ENCODE peak calls at places on chromosomes 11 and 22, in seven cellular contexts. Z is endothelial cell of umbilical vein, M is colonic mucosa, D is IMR-90, G is GM12878, P is mammary epithelial cell, K is mesenchymal stem cell. Q is an unnamed sample.
A peak's percentile ranks its signal among the peaks of the same experiment; 100 is the strongest.

GRCh38 chr22:44393066-44393465 is 80.3 kb upstream of the SHISAL1 start:
- DNase-seq in P (no peak), Z (no peak), K (no peak), G (no peak), M (no peak), D (no peak), Q (no peak)

GRCh38 chr11:100964400-100964799 is 165.2 kb downstream of the PGR start:
- DNase-seq in K (no peak), D (peak; percentile 79), Z (no peak), M (no peak), G (no peak), P (no peak), Q (peak; percentile 7)

GRCh38 chr22:25131198-25131887 is 68.3 kb upstream of the CRYBB3 start:
- DNase-seq in Z (no peak), D (no peak), P (no peak), G (no peak), K (no peak), M (peak; percentile 50), Q (no peak)

GRCh38 chr11:92839450-92839849 is 130.0 kb upstream of the MTNR1B start:
- DNase-seq in Z (no peak), M (no peak), G (no peak), P (peak; percentile 40), K (no peak), D (no peak), Q (no peak)

GRCh38 chr11:46905806-46906205 is 12.5 kb downstream of the LRP4 start:
- DNase-seq in G (no peak), P (no peak), D (no peak), Z (no peak), K (no peak), M (no peak), Q (no peak)

GRCh38 chr11:65833297-65834030 is at the start of gene SNX32:
- DNase-seq in M (peak; percentile 97), K (peak; percentile 93), G (peak; percentile 73), Z (peak; percentile 92), D (peak; percentile 90), P (peak; percentile 84), Q (peak; percentile 98)

GRCh38 chr22:38230108-38230825 is 28.5 kb downstream of the MAFF start:
- DNase-seq in D (no peak), K (peak; percentile 58), Z (peak; percentile 85), M (peak; percentile 85), P (no peak), G (no peak), Q (peak; percentile 40)

GRCh38 chr22:39277135-39277607 is 32.4 kb upstream of the PDGFB start:
- DNase-seq in P (peak; percentile 45), G (no peak), D (peak; percentile 92), K (peak; percentile 96), M (no peak), Z (no peak), Q (peak; percentile 85)

GRCh38 chr22:41780714-41781507 is 19.6 kb upstream of the CCDC134 start:
- DNase-seq in G (peak; percentile 90), Z (peak; percentile 49), P (no peak), M (peak; percentile 62), D (peak; percentile 63), K (peak; percentile 61), Q (peak; percentile 4)

GRCh38 chr11:8906629-8907028 is 4.4 kb upstream of the AKIP1 start:
- DNase-seq in Z (peak; percentile 71), M (no peak), P (peak; percentile 92), D (peak; percentile 84), K (peak; percentile 21), G (no peak), Q (peak; percentile 74)

GRCh38 chr11:41394562-41395160 is 64.8 kb downstream of the LRRC4C start:
- DNase-seq in G (no peak), P (no peak), D (no peak), Z (no peak), K (no peak), M (no peak), Q (no peak)
- H3K4me1 ChIP-seq in G (no peaks in the 10 kb centered on the region), P (no peaks in the 10 kb centered on the region), D (no peaks in the 10 kb centered on the region), Z (no peaks in the 10 kb centered on the region), K (no peaks in the 10 kb centered on the region), M (no peaks in the 10 kb centered on the region), Q (peaks cover 3% of the 10 kb centered on the region)

DNA sequence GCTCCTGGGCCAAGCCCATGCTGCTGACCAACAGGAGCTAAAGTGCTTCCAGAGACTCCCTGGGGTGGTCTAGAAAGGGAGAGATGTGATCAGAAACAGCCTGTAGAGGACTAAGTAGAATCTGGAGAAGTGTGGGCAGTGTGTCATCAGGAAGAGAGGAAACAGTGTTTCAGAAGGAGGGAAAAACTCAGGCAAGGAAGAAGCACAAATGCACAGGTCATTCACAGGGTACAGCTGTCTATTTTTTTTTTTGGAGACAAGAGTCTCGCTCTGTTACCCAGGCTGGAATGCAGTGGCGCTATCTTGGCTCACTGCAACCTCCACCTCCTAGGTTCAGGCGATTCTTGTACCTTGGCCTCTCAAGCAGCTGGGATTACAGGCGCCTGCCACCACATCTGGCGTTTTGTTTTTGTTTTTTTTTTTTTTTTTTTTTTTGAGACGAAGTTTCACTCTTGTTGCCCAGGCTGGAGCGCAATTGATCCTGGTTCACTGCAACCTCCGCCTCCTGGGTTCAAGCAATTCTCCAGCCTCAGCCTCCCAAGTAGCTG is 74.4 kb downstream of the MICAL3 start:
- DNase-seq in M (no peak), D (no peak), K (no peak), P (no peak), Z (no peak), G (no peak), Q (no peak)
- H3K9ac ChIP-seq in M (no peak overlapping the region), D (no peak overlapping the region), K (no peak overlapping the region), P (no peak overlapping the region), Z (no peak overlapping the region), G (no peak overlapping the region), Q (no peak overlapping the region)

GRCh38 chr11:60845338-60845737 is 3.4 kb downstream of the CCDC86 start:
- DNase-seq in G (no peak), D (no peak), K (no peak), P (no peak), M (no peak), Z (no peak), Q (no peak)
- H3K4me1 ChIP-seq in G (peaks cover 4% of the 10 kb centered on the region), D (peaks cover 25% of the 10 kb centered on the region), K (peaks cover 35% of the 10 kb centered on the region), P (peaks cover 25% of the 10 kb centered on the region), M (peaks cover 12% of the 10 kb centered on the region), Z (peaks cover 37% of the 10 kb centered on the region), Q (peaks cover 42% of the 10 kb centered on the region)

GRCh38 chr11:66857927-66858185 is 992 bp downstream of the LRFN4 start:
- DNase-seq in D (no peak), M (no peak), G (no peak), P (no peak), Z (no peak), K (no peak), Q (no peak)
- H3K9ac ChIP-seq in D (no peak overlapping the region), M (peak overlapping the region; percentile 13), G (no peak overlapping the region), P (no peak overlapping the region), Z (no peak overlapping the region), K (no peak overlapping the region), Q (no peak overlapping the region)

GRCh38 chr11:11866203-11866602 is 24.4 kb downstream of the USP47 start:
- DNase-seq in G (no peak), D (no peak), M (no peak), P (no peak), K (no peak), Z (peak; percentile 30), Q (no peak)
- H3K4me1 ChIP-seq in G (peaks cover 9% of the 10 kb centered on the region), D (peaks cover 2% of the 10 kb centered on the region), M (no peaks in the 10 kb centered on the region), P (no peaks in the 10 kb centered on the region), K (no peaks in the 10 kb centered on the region), Z (peaks cover 1% of the 10 kb centered on the region), Q (no peaks in the 10 kb centered on the region)